ENCODE peak calls at places on chromosomes 13 and 19, in four cellular contexts. V is heart left ventricle, U is psoas muscle, J is neuronal stem cell. N is an unnamed sample. For H3K36me3 and H3K27me3, the result is how much of the 10 kb centered on the place peaks cover.

GRCh38 chr19:30686252-30686762 is 314.1 kb downstream of the ZNF536 start:
- DNase-seq in V (no peak), U (no peak), J (no peak), N (no peak)

GRCh38 chr19:10762656-10763055 is 44.8 kb downstream of the DNM2 start:
- DNase-seq in V (peak), U (no peak), J (no peak), N (peak)

GRCh38 chr19:10565028-10565566 is 713 bp downstream of the KRI1 start:
- DNase-seq in V (peak), U (peak), J (peak), N (peak)

GRCh38 chr13:50518791-50519201 is 324.7 kb downstream of the DLEU7 start:
- DNase-seq in V (no peak), U (no peak), J (no peak), N (no peak)

GRCh38 chr19:3135961-3136683 is at the start of gene GNA15:
- DNase-seq in V (no peak), U (no peak), J (no peak), N (peak)

GRCh38 chr13:110200276-110200675 is 106.7 kb downstream of the COL4A1 start:
- DNase-seq in V (no peak), U (no peak), J (no peak), N (no peak)

GRCh38 chr13:73222627-73223026 is 163.8 kb downstream of the KLF5 start:
- DNase-seq in V (no peak), U (no peak), J (no peak), N (no peak)

GRCh38 chr13:50809133-50810090 is 34.1 kb downstream of the DLEU7 start:
- DNase-seq in V (no peak), U (no peak), J (no peak), N (no peak)

GRCh38 chr19:53424968-53425597 is 6.7 kb upstream of the ZNF761 start:
- DNase-seq in V (peak), U (peak), J (peak), N (peak)

GRCh38 chr19:10748924-10749434 is 31.1 kb downstream of the DNM2 start:
- DNase-seq in V (no peak), U (no peak), J (no peak), N (no peak)

GRCh38 chr19:10116085-10116865 is 3.4 kb downstream of the EIF3G start:
- DNase-seq in V (no peak), U (peak), J (no peak), N (no peak)

GRCh38 chr13:26202365-26202972 is 19.6 kb downstream of the RNF6 start:
- DNase-seq in V (no peak), U (no peak), J (no peak), N (no peak)

GRCh38 chr19:58399903-58400637 is 4.6 kb downstream of the RNF225 start:
- DNase-seq in V (no peak), U (no peak), J (no peak), N (no peak)

GRCh38 chr13:113207890-113208423 is 512 bp downstream of the PCID2 start:
- DNase-seq in V (peak), U (no peak), J (peak), N (peak)

GRCh38 chr19:58183822-58184215 is 958 bp downstream of the ZNF274 start:
- DNase-seq in V (no peak), U (no peak), J (no peak), N (no peak)

GRCh38 chr13:26965976-26966375 is 205.4 kb upstream of the GPR12 start:
- DNase-seq in V (peak), U (peak), J (no peak), N (no peak)

GRCh38 chr13:40402931-40403412 is 263.5 kb downstream of the FOXO1 start:
- DNase-seq in V (no peak), U (no peak), J (no peak), N (no peak)

GRCh38 chr13:39855236-39855635 is 199.8 kb downstream of the COG6 start:
- DNase-seq in V (no peak), U (no peak), J (no peak), N (no peak)

GRCh38 chr13:106680796-106681482 is 113.0 kb upstream of the ARGLU1 start:
- DNase-seq in V (no peak), U (no peak), J (peak), N (peak)

GRCh38 chr19:46388311-46389095 is 24.9 kb downstream of the CCDC8 start:
- DNase-seq in V (no peak), U (no peak), J (no peak), N (no peak)

GRCh38 chr13:62556973-62557372 is 1141.3 kb upstream of the PCDH20 start:
- DNase-seq in V (no peak), U (no peak), J (no peak), N (no peak)

GRCh38 chr19:11069451-11070009 is 19.7 kb upstream of the LDLR start:
- DNase-seq in V (no peak), U (no peak), J (no peak), N (peak)

DNA sequence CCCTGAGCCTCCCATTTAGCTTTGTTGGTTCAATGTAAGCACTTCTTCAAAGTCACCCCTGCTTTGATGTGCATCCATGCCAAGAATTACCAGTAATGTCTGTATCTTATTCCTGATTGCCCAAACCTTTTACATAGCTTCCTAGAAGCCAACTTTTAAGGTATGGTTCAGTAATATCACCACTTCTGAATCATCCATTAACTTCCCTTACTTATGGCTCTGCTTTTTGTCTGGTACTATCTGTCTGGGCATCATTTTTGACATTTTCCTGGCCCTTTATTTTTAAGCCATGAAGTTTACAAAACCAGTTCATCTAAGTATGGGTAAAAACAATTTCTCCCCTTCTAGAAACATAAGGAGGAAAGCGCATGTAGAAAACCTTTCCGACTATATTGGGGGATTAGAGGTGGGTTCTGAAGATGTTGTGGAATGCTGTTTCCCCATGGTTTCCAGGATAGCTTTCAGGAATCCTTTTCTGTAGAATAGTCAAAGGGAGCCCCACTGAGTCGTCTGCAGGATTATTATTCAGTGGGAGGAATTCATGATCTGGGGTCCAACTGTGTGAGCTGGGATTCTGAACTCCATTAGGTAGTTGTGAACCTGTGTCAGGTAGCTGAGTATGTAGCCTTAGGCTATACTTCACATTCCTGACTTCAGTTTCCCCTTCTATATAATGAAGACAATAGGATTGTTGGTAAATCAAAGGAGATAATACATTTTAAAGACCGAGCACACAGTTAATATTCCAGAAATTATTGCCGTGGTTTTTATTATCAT is 163.8 kb downstream of the SUCLA2 start:
- DNase-seq in V (no peak), U (no peak), J (no peak), N (no peak)
- H3K4me3 ChIP-seq in V (no peak), U (no peak), J (no peak), N (no peak)

DNA sequence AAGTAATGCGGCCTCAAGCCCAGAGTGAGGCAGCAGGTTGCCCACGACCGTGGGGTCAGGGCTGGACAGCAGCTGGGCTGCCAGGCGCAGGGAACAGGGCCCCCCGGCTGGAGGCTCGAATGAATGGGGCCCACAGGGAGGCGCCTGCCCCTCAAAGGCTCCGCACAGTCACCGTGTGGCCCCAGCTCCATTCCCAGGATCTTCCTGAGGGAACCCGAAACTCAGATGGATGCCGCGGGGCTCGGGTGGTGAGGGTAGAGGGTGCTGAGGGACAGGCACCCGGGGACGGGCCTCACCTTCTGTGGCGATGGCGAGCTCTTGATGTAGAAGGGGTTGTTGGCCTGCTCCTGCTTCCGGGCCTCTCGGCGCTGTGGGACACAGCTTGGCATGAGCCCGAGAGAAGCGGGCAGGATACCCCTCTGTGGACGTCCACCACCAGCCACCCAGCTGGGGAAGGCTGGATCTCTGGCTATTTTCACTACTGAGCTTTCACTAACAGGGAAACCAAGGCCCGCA is 19.3 kb downstream of the IZUMO4 start:
- DNase-seq in V (no peak), U (no peak), J (no peak), N (no peak)
- H3K36me3 ChIP-seq in V (half or more), U (half or more), J (half or more), N (half or more)

DNA sequence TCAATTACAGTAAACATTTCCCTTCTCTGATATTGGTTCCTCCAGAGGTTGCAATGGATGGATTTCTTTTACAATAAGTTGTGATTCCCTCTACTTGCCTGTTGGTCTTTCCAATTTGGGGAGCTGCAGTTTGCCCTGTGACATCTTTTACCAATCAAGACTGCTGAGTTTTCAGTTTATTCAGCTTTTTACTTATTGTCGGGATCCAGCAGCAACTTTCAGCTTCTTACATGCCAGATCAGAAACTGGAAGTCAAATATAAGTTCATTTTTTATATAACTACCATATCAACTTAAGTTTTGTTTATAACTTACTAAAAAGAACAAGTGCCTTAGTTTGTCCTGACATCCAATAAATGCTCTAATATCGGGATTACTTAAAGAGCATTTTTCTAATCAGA is 10.5 kb downstream of the OR10H3 start:
- DNase-seq in V (no peak), U (no peak), J (no peak), N (no peak)
- H3K27me3 ChIP-seq in V (under half), U (under half), J (under half), N (under half)

DNA sequence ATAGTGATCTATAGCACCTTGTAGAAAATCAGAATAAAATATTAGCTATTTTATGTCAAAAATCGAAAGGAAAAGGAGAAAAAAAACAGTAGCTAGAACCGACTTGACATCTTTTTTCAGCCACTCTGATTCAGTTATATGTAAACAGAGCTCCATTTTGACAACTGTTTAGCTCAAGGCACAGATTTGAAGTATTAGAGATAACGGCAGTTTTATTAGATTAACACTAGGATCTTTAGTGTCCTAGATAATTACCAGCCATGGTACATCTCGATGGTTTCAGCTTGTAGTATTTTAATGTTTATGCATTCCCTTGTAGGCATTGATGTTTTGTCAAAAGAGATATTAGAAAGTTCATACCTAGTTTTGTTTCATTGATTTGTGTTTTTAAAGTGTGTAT is 67.3 kb downstream of the PCDH17 start:
- DNase-seq in V (no peak), U (no peak), J (no peak), N (no peak)
- H3K4me3 ChIP-seq in V (no peak), U (no peak), J (no peak), N (no peak)

GRCh38 chr19:49683814-49684250 is 5.6 kb upstream of the ADM5 start:
- DNase-seq in V (no peak), U (no peak), J (no peak), N (no peak)
- H3K36me3 ChIP-seq in V (under half), U (half or more), J (under half), N (under half)

DNA sequence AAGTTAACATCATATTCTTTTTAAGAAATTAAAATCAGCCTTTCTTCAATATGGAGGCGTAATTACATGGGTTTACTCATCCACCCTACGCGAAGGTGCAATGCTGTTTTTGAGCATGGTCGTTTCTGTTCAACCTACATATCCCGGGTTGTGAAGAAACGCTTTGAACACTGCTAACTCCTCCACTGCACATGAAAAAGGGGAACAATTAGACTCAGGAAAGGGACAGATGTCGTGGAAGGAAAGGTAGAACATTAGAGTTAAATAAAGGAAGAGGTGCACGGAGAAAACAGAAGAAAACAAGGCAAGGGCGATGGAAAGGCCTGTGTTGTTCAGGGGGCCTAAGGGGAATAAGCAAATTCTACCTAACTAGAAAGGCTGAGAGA is 4.1 kb downstream of the ZIC5 start:
- DNase-seq in V (no peak), U (no peak), J (no peak), N (no peak)
- H3K27me3 ChIP-seq in V (half or more), U (under half), J (under half), N (under half)

GRCh38 chr19:1524206-1524971 is 512 bp downstream of the PLK5 start:
- DNase-seq in V (no peak), U (no peak), J (no peak), N (no peak)

GRCh38 chr19:1523412-1524205 is at the start of gene PLK5:
- DNase-seq in V (no peak), U (no peak), J (no peak), N (peak)

GRCh38 chr19:1525343-1525742 is 1.5 kb downstream of the PLK5 start:
- DNase-seq in V (no peak), U (no peak), J (no peak), N (peak)

GRCh38 chr19:1526066-1526778 is 2.3 kb downstream of the PLK5 start:
- DNase-seq in V (no peak), U (no peak), J (no peak), N (no peak)

GRCh38 chr19:1524972-1525325 is 1.1 kb downstream of the PLK5 start:
- DNase-seq in V (no peak), U (no peak), J (no peak), N (no peak)
- H3K4me3 ChIP-seq in V (no peak), U (peak), J (peak), N (no peak)

GRCh38 chr19:4662812-4663211 is 7.3 kb downstream of the MYDGF start:
- DNase-seq in V (no peak), U (no peak), J (no peak), N (no peak)
- H3K36me3 ChIP-seq in V (under half), U (half or more), J (under half), N (under half)

DNA sequence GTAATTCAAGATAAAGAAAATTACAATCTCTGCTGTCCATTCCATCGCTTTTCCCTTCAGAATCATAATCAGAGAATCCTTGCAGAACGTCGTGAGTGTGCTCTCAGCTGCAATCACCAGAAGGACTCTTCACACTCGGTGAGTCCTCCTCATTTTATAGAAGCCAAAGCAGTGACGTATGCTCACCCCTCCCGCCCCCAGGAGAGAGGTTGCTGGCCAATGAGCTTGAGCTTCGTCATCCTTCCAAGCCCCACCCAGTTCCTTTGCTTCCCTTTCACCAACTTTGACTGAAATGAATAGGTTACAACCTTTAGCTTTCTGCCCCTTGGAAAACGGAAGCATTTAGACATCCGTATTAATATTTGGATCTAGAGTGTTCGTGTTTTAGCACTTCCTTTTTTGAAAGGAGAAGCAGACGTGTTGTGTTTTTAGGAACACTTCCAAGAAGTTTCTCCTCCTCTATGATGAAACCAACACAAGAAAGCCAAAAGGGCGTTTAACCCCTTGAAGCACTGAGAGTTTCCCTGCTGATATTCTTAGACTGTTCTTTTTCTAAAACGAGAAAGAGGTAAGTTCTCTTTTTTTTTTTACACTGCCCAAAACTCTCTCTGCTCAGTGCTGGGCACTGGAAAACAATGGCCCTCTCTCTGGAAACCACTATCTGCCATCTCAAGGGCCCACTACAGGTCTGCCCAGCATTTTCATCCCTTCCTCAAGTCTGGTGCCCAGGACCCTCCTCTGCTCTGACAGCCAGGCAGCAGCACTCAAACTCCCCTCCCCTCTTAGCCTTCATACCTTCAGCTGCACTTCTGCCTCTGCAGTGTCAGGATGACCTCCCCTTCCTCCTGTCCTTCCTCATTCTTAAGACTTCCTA is 44.3 kb upstream of the CEACAM21 start:
- DNase-seq in V (peak), U (peak), J (no peak), N (no peak)
- H3K27me3 ChIP-seq in V (under half), U (under half), J (under half), N (under half)

N was measured in H7.